ENCODE peak calls at places on chromosomes 6 and 20, in four cellular contexts. One of them, this sample, is unnamed.

GRCh38 chr6:43093361-43094289 is 17.5 kb downstream of the PTK7 start:
- DNase-seq in CD8-positive, alpha-beta memory T cell: no peak
- DNase-seq in CD4-positive, CD25-positive, alpha-beta regulatory T cell: no peak
- DNase-seq in PC-3: no peak
- DNase-seq in this sample: no peak

GRCh38 chr20:33401922-33402369 is 627 bp upstream of the CDK5RAP1 start:
- DNase-seq in PC-3: no peak
- DNase-seq in CD4-positive, CD25-positive, alpha-beta regulatory T cell: no peak
- DNase-seq in CD8-positive, alpha-beta memory T cell: no peak
- DNase-seq in this sample: no peak

GRCh38 chr6:4664911-4665310 is 111.3 kb upstream of the CDYL start:
- DNase-seq in CD4-positive, CD25-positive, alpha-beta regulatory T cell: no peak
- DNase-seq in CD8-positive, alpha-beta memory T cell: no peak
- DNase-seq in PC-3: no peak
- DNase-seq in this sample: no peak

GRCh38 chr20:40547492-40548129 is 141.4 kb downstream of the MAFB start:
- DNase-seq in PC-3: no peak
- DNase-seq in CD8-positive, alpha-beta memory T cell: no peak
- DNase-seq in CD4-positive, CD25-positive, alpha-beta regulatory T cell: no peak
- DNase-seq in this sample: no peak

GRCh38 chr6:28944412-28945006 is 20.7 kb upstream of the TRIM27 start:
- DNase-seq in CD4-positive, CD25-positive, alpha-beta regulatory T cell: peak; percentile 82
- DNase-seq in CD8-positive, alpha-beta memory T cell: peak; percentile 27
- DNase-seq in PC-3: peak; percentile 89
- DNase-seq in this sample: no peak

GRCh38 chr6:11609324-11610071 is 71.9 kb downstream of the TMEM170B start:
- DNase-seq in CD4-positive, CD25-positive, alpha-beta regulatory T cell: no peak
- DNase-seq in PC-3: peak; percentile 82
- DNase-seq in CD8-positive, alpha-beta memory T cell: no peak
- DNase-seq in this sample: no peak

GRCh38 chr20:10626896-10627295 is 46.9 kb downstream of the JAG1 start:
- DNase-seq in CD8-positive, alpha-beta memory T cell: no peak
- DNase-seq in PC-3: no peak
- DNase-seq in CD4-positive, CD25-positive, alpha-beta regulatory T cell: no peak
- DNase-seq in this sample: no peak

GRCh38 chr20:41261790-41262717 is 55.5 kb downstream of the ZHX3 start:
- DNase-seq in PC-3: peak; percentile 15
- DNase-seq in CD4-positive, CD25-positive, alpha-beta regulatory T cell: no peak
- DNase-seq in CD8-positive, alpha-beta memory T cell: no peak
- DNase-seq in this sample: no peak

GRCh38 chr6:125529061-125529460 is 220.4 kb upstream of the HEY2 start:
- DNase-seq in CD4-positive, CD25-positive, alpha-beta regulatory T cell: no peak
- DNase-seq in CD8-positive, alpha-beta memory T cell: no peak
- DNase-seq in PC-3: no peak
- DNase-seq in this sample: no peak

DNA sequence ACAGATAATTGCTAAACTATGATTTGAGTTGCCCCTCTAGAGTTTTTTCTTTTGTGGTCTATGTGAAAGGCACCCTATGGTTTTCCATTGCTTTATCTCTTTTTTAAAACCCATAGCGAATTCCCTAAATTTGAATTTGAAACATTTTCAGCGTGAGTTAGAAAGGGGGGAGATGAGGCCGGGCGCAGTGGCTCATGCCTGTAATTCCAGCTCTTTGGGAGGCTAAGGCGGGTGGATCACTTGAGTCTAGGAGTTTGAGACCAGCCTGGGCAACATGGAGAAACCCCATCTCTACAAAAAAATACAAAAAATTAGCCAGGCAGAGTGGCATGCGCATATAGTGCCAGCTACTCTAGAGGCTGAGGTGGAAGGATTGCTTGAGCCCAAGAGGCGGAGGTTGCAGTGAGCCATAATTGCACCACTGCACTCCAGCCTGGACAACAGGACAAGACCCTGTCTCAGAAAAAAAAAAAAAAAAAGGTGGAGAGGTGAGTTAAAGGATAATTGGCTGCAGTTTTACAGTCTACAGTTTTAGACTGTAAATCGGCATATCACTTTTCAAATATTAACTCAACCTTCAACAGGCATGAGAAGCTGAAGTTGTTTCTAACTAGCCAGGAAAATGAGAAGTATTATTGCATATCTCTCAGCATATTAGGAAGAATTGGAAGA is 46.3 kb downstream of the SHLD1 start:
- DNase-seq in PC-3: no peak
- DNase-seq in CD4-positive, CD25-positive, alpha-beta regulatory T cell: no peak
- DNase-seq in CD8-positive, alpha-beta memory T cell: no peak
- DNase-seq in this sample: no peak
- H3K4me1 ChIP-seq in PC-3: no peaks in the 10 kb centered on the region
- H3K4me1 ChIP-seq in CD4-positive, CD25-positive, alpha-beta regulatory T cell: no peaks in the 10 kb centered on the region
- H3K4me1 ChIP-seq in CD8-positive, alpha-beta memory T cell: no peaks in the 10 kb centered on the region
- H3K4me1 ChIP-seq in this sample: no peaks in the 10 kb centered on the region

DNA sequence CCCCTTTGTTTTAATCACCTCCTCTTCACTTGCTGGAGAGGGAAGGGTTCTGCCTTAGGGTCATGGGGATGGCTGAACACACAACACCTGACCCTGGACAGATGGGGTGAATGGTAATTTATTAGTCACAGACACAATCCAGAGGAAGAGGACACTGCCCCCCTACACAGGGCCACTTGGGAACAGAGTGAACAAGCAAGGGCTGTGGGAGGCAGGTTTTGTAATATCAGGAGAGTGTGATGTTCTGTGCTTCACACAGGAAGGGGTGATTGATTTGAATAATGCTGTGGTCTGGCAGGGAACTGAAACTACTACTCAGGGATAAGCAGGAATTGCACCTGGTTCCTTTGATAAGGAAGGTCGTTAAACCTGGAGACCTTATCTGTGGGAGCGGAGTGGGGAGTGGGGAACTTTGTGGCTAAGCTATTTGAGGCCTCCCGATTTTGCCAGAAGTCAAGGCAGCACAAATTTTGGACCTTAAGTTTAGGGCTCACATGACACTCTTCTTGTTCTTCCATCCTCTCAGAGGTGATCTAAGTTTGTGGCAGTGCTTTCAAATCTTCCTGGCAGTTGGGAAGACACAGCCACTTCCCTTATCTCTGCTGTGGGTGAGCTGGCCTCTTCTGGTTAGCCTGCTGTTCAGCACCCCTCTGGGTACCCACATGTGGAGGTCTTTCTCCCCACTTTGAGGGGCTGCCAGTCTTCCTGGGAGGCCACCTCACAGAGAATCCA is 77.8 kb downstream of the CD164 start:
- DNase-seq in CD4-positive, CD25-positive, alpha-beta regulatory T cell: no peak
- DNase-seq in PC-3: no peak
- DNase-seq in CD8-positive, alpha-beta memory T cell: no peak
- DNase-seq in this sample: no peak
- H3K27ac ChIP-seq in CD4-positive, CD25-positive, alpha-beta regulatory T cell: no peak overlapping the region
- H3K27ac ChIP-seq in PC-3: no peak overlapping the region
- H3K27ac ChIP-seq in CD8-positive, alpha-beta memory T cell: peak overlapping the region; percentile 68
- H3K27ac ChIP-seq in this sample: no peak overlapping the region

GRCh38 chr6:161891542-161891941 is 617.7 kb upstream of the AGPAT4 start:
- DNase-seq in PC-3: no peak
- DNase-seq in CD4-positive, CD25-positive, alpha-beta regulatory T cell: no peak
- DNase-seq in CD8-positive, alpha-beta memory T cell: no peak
- DNase-seq in this sample: no peak
- H3K27me3 ChIP-seq in PC-3: peaks cover 83% of the 10 kb centered on the region
- H3K27me3 ChIP-seq in CD4-positive, CD25-positive, alpha-beta regulatory T cell: no peaks in the 10 kb centered on the region
- H3K27me3 ChIP-seq in CD8-positive, alpha-beta memory T cell: no peaks in the 10 kb centered on the region
- H3K27me3 ChIP-seq in this sample: peaks cover 1% of the 10 kb centered on the region

GRCh38 chr20:854601-855000 is 21.1 kb downstream of the FAM110A start:
- DNase-seq in CD4-positive, CD25-positive, alpha-beta regulatory T cell: no peak
- DNase-seq in PC-3: no peak
- DNase-seq in CD8-positive, alpha-beta memory T cell: no peak
- DNase-seq in this sample: no peak

GRCh38 chr20:855466-856360 is 22.2 kb downstream of the FAM110A start:
- DNase-seq in CD8-positive, alpha-beta memory T cell: no peak
- DNase-seq in PC-3: peak; percentile 11
- DNase-seq in CD4-positive, CD25-positive, alpha-beta regulatory T cell: no peak
- DNase-seq in this sample: no peak

GRCh38 chr20:858011-858410 is 24.5 kb downstream of the FAM110A start:
- DNase-seq in CD8-positive, alpha-beta memory T cell: no peak
- DNase-seq in PC-3: no peak
- DNase-seq in CD4-positive, CD25-positive, alpha-beta regulatory T cell: no peak
- DNase-seq in this sample: no peak

GRCh38 chr20:853406-853996 is 20.0 kb downstream of the FAM110A start:
- DNase-seq in CD4-positive, CD25-positive, alpha-beta regulatory T cell: no peak
- DNase-seq in CD8-positive, alpha-beta memory T cell: no peak
- DNase-seq in PC-3: no peak
- DNase-seq in this sample: no peak

DNA sequence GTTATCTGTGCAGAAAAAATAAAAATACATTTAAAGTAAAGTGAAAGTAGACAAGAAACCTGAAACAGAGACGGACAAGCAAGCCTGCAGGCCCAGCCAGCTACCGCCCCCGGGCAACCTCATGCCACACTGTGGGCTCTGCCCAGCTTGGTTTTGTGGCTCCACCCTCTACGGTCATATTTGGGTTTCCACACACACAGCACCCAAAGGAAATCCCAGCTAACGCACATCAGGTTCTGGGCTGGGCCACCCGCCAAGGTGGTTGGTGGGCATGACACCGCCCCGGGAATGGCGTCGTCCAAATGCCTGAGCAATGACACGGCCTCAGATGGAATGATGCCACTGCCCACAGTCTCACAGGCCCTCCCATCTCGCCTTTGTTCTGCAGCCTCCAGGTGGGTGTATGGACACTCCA is 22.9 kb downstream of the FAM110A start:
- DNase-seq in PC-3: peak; percentile 99
- DNase-seq in CD4-positive, CD25-positive, alpha-beta regulatory T cell: peak; percentile 43
- DNase-seq in CD8-positive, alpha-beta memory T cell: peak; percentile 40
- DNase-seq in this sample: no peak
- H3K4me1 ChIP-seq in PC-3: peaks cover 38% of the 10 kb centered on the region
- H3K4me1 ChIP-seq in CD4-positive, CD25-positive, alpha-beta regulatory T cell: peaks cover 59% of the 10 kb centered on the region
- H3K4me1 ChIP-seq in CD8-positive, alpha-beta memory T cell: peaks cover 40% of the 10 kb centered on the region
- H3K4me1 ChIP-seq in this sample: no peaks in the 10 kb centered on the region

DNA sequence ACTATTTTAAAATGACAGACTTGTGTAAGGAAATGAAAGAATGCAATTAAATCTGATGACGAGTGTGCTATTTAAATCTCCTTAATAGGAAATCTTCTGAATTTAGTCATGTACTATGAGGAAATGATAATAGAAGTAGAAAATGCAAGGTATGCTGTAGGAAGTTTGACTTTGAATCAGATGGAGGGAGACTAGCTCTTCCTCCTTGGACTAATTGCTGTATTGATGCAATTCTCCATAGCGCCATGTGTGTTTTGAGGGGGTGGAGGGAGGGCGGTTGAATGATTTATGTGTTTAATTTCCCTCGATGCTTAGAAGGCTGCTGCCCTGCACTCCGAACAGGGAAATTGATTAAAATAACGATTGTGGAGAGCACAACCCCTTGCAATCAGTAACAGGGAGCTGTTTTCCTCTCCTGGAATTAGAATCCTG is 214.4 kb upstream of the PRND start:
- DNase-seq in CD8-positive, alpha-beta memory T cell: no peak
- DNase-seq in CD4-positive, CD25-positive, alpha-beta regulatory T cell: no peak
- DNase-seq in PC-3: peak; percentile 87
- DNase-seq in this sample: no peak
- H3K27ac ChIP-seq in CD8-positive, alpha-beta memory T cell: no peak overlapping the region
- H3K27ac ChIP-seq in CD4-positive, CD25-positive, alpha-beta regulatory T cell: no peak overlapping the region
- H3K27ac ChIP-seq in PC-3: peak overlapping the region; percentile 53
- H3K27ac ChIP-seq in this sample: no peak overlapping the region

DNA sequence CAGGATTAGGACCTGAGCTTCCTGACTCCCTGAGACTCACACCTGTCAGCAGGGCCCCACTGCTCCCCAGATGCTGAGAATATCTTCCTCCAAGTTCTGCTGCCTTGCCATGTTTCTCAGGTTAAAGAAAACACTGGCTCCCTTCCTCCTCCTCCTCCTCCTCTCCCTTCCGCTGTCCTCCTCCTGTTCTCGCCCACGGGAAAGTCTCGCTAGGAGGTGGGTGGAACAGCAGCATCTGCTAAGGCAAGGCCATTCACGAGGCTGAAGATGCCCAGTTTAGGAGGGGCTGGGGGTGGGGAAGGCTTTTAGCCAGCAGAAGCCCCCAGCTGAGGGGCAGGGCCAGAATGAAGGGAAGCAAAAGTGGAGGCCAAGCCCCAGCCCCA is 23.8 kb downstream of the KCNK15 start:
- DNase-seq in CD4-positive, CD25-positive, alpha-beta regulatory T cell: no peak
- DNase-seq in PC-3: no peak
- DNase-seq in CD8-positive, alpha-beta memory T cell: no peak
- DNase-seq in this sample: no peak
- H3K27me3 ChIP-seq in CD4-positive, CD25-positive, alpha-beta regulatory T cell: peaks cover 2% of the 10 kb centered on the region
- H3K27me3 ChIP-seq in PC-3: peaks cover 63% of the 10 kb centered on the region
- H3K27me3 ChIP-seq in CD8-positive, alpha-beta memory T cell: no peaks in the 10 kb centered on the region
- H3K27me3 ChIP-seq in this sample: no peaks in the 10 kb centered on the region

DNA sequence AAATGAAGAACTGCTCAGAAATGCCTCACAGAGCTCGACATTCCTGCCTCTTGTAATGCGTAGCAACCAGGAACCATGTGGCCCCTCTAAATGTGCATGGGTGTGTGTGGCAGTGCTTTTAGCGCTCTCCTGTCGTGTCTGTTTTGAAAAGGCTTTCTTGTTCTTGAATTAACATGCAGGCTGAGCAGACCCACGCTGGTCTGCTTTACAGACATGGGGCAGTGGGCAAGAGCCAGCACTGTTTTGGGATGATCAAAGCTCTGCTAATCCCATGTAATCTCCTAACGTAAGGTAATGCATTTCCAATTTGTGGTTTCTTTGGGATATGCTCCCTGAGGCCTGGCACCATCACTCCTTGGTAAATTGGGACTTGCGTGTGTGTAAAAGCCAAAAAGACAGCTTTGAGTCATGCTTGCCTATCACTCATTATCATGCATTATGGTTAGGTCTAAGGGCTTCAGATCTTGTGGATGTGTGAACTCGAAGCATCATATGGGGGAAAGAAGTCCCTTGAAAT is 11.8 kb downstream of the RIPOR2 start:
- DNase-seq in CD4-positive, CD25-positive, alpha-beta regulatory T cell: no peak
- DNase-seq in CD8-positive, alpha-beta memory T cell: no peak
- DNase-seq in PC-3: no peak
- DNase-seq in this sample: no peak
- H3K4me1 ChIP-seq in CD4-positive, CD25-positive, alpha-beta regulatory T cell: peaks cover 90% of the 10 kb centered on the region
- H3K4me1 ChIP-seq in CD8-positive, alpha-beta memory T cell: peaks cover 89% of the 10 kb centered on the region
- H3K4me1 ChIP-seq in PC-3: peaks cover 34% of the 10 kb centered on the region
- H3K4me1 ChIP-seq in this sample: peaks cover 8% of the 10 kb centered on the region

GRCh38 chr6:146543211-146543939 is at the start of gene RAB32:
- DNase-seq in PC-3: peak; percentile 88
- DNase-seq in CD8-positive, alpha-beta memory T cell: no peak
- DNase-seq in CD4-positive, CD25-positive, alpha-beta regulatory T cell: no peak
- DNase-seq in this sample: no peak
- H3K27ac ChIP-seq in PC-3: peak within 1 kb of the TSS; percentile 42
- H3K27ac ChIP-seq in CD8-positive, alpha-beta memory T cell: peak within 1 kb of the TSS; percentile 36
- H3K27ac ChIP-seq in CD4-positive, CD25-positive, alpha-beta regulatory T cell: no peak within 1 kb of the TSS
- H3K27ac ChIP-seq in this sample: no peak within 1 kb of the TSS

DNA sequence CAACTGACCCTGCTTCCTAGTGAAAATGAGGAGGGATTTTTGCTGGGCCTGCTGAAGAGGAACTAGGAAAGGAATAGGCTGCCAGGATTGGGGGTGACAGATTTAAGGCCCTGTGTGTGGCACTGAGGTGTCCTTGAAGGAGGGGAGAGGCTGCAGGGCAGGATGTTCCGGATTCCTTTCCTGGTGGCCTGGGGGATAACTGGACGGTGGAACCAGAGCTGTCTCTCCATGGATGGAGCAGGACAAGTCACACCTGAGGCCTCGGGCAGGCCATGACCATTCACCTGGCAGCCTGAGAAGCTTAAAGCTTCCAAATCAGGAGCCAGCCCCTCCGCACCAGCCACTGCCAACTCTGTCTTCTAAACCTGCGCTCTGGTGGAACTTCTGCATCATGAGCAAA is 56.0 kb upstream of the SLC22A23 start:
- DNase-seq in CD4-positive, CD25-positive, alpha-beta regulatory T cell: no peak
- DNase-seq in PC-3: no peak
- DNase-seq in CD8-positive, alpha-beta memory T cell: no peak
- DNase-seq in this sample: no peak
- H3K27me3 ChIP-seq in CD4-positive, CD25-positive, alpha-beta regulatory T cell: no peaks in the 10 kb centered on the region
- H3K27me3 ChIP-seq in PC-3: no peaks in the 10 kb centered on the region
- H3K27me3 ChIP-seq in CD8-positive, alpha-beta memory T cell: no peaks in the 10 kb centered on the region
- H3K27me3 ChIP-seq in this sample: no peaks in the 10 kb centered on the region

This sample was measured in iPS DF 6.9.